ENCODE peak calls at places on chromosomes 2 and 18, in four cellular contexts. One of them, this sample, is unnamed.
A peak's percentile ranks its signal among the peaks of the same experiment; 100 is the strongest.

GRCh38 chr2:174788291-174788929 is 24.1 kb upstream of the CHRNA1 start:
- DNase-seq in testis: no peak
- DNase-seq in lower lobe of right lung: no peak
- DNase-seq in pancreas: no peak
- DNase-seq in this sample: no peak

GRCh38 chr18:60064271-60064670 is 164.5 kb downstream of the PMAIP1 start:
- DNase-seq in testis: no peak
- DNase-seq in lower lobe of right lung: no peak
- DNase-seq in pancreas: no peak
- DNase-seq in this sample: no peak

GRCh38 chr2:9291331-9291730 is 84.7 kb downstream of the ASAP2 start:
- DNase-seq in testis: no peak
- DNase-seq in lower lobe of right lung: no peak
- DNase-seq in pancreas: no peak
- DNase-seq in this sample: no peak

GRCh38 chr2:62485780-62486765 is 19.9 kb downstream of the TMEM17 start:
- DNase-seq in testis: no peak
- DNase-seq in lower lobe of right lung: no peak
- DNase-seq in pancreas: no peak
- DNase-seq in this sample: no peak

GRCh38 chr2:211766689-211767088 is 771.9 kb downstream of the ERBB4 start:
- DNase-seq in testis: no peak
- DNase-seq in lower lobe of right lung: peak; percentile 59
- DNase-seq in pancreas: peak; percentile 17
- DNase-seq in this sample: no peak

GRCh38 chr2:207162319-207162718 is 3.4 kb downstream of the KLF7 start:
- DNase-seq in testis: no peak
- DNase-seq in lower lobe of right lung: no peak
- DNase-seq in pancreas: no peak
- DNase-seq in this sample: no peak

GRCh38 chr18:40048886-40049650 is 1906.0 kb upstream of the PIK3C3 start:
- DNase-seq in testis: no peak
- DNase-seq in lower lobe of right lung: no peak
- DNase-seq in pancreas: no peak
- DNase-seq in this sample: no peak

GRCh38 chr2:28457237-28457636 is 38.6 kb upstream of the PLB1 start:
- DNase-seq in testis: no peak
- DNase-seq in lower lobe of right lung: no peak
- DNase-seq in pancreas: peak; percentile 31
- DNase-seq in this sample: no peak

GRCh38 chr2:189933911-189934399 is 128.6 kb downstream of the MSTN start:
- DNase-seq in testis: no peak
- DNase-seq in lower lobe of right lung: no peak
- DNase-seq in pancreas: no peak
- DNase-seq in this sample: no peak

GRCh38 chr2:20232837-20233207 is 7.9 kb upstream of the SDC1 start:
- DNase-seq in testis: no peak
- DNase-seq in lower lobe of right lung: no peak
- DNase-seq in pancreas: no peak
- DNase-seq in this sample: no peak

GRCh38 chr18:11147962-11148654 is 1.3 kb downstream of the PIEZO2 start:
- DNase-seq in testis: no peak
- DNase-seq in lower lobe of right lung: no peak
- DNase-seq in pancreas: no peak
- DNase-seq in this sample: peak; percentile 38
- H3K4me3 ChIP-seq in testis: peak overlapping the region; percentile 6
- H3K4me3 ChIP-seq in lower lobe of right lung: peak overlapping the region; percentile 52
- H3K4me3 ChIP-seq in pancreas: no peak overlapping the region
- H3K4me3 ChIP-seq in this sample: peak overlapping the region; percentile 43

GRCh38 chr2:26970244-26970927 is at the start of gene MAPRE3:
- DNase-seq in testis: peak; percentile 91
- DNase-seq in lower lobe of right lung: peak; percentile 89
- DNase-seq in pancreas: peak; percentile 93
- DNase-seq in this sample: peak; percentile 83
- H3K27ac ChIP-seq in testis: peak within 1 kb of the TSS; percentile 40
- H3K27ac ChIP-seq in lower lobe of right lung: peak within 1 kb of the TSS; percentile 73
- H3K27ac ChIP-seq in pancreas: no peak within 1 kb of the TSS
- H3K27ac ChIP-seq in this sample: peak within 1 kb of the TSS; percentile 30

DNA sequence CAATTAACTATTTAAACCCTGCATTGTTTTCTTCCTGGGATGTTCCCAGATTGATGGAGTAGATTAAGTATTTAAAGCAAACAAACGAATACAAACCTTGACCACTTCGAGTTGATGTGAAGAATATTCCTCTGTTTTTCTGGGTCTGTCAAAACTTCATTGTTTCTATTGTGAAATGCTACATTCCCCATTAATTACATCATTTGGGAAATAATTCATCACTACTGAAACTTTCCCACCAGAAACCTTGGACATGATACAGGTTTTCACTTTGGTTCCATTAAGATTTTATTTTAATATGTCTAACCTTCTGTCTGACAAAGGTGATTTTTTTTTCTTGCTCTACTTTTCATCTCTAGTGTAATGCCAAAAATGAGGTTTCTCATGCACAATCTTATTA is 365.0 kb upstream of the ETAA1 start:
- DNase-seq in testis: no peak
- DNase-seq in lower lobe of right lung: no peak
- DNase-seq in pancreas: no peak
- DNase-seq in this sample: no peak
- H3K9me3 ChIP-seq in testis: no peaks in the 10 kb centered on the region
- H3K9me3 ChIP-seq in lower lobe of right lung: no peaks in the 10 kb centered on the region
- H3K9me3 ChIP-seq in pancreas: no peaks in the 10 kb centered on the region
- H3K9me3 ChIP-seq in this sample: no peaks in the 10 kb centered on the region

GRCh38 chr2:60678551-60678950 is 77.5 kb upstream of the PAPOLG start:
- DNase-seq in testis: no peak
- DNase-seq in lower lobe of right lung: no peak
- DNase-seq in pancreas: no peak
- DNase-seq in this sample: no peak
- H3K4me3 ChIP-seq in testis: no peak overlapping the region
- H3K4me3 ChIP-seq in lower lobe of right lung: no peak overlapping the region
- H3K4me3 ChIP-seq in pancreas: no peak overlapping the region
- H3K4me3 ChIP-seq in this sample: no peak overlapping the region

GRCh38 chr2:176188969-176189665 is 649 bp downstream of the HOXD1 start:
- DNase-seq in testis: peak; percentile 29
- DNase-seq in lower lobe of right lung: peak; percentile 52
- DNase-seq in pancreas: no peak
- DNase-seq in this sample: peak; percentile 43
- H3K27ac ChIP-seq in testis: no peak overlapping the region
- H3K27ac ChIP-seq in lower lobe of right lung: peak overlapping the region; percentile 75
- H3K27ac ChIP-seq in pancreas: no peak overlapping the region
- H3K27ac ChIP-seq in this sample: no peak overlapping the region

GRCh38 chr2:45014016-45014702 is 4.9 kb upstream of the SIX2 start:
- DNase-seq in testis: peak; percentile 70
- DNase-seq in lower lobe of right lung: no peak
- DNase-seq in pancreas: peak; percentile 83
- DNase-seq in this sample: peak; percentile 73
- H3K9me3 ChIP-seq in testis: no peaks in the 10 kb centered on the region
- H3K9me3 ChIP-seq in lower lobe of right lung: no peaks in the 10 kb centered on the region
- H3K9me3 ChIP-seq in pancreas: no peaks in the 10 kb centered on the region
- H3K9me3 ChIP-seq in this sample: no peaks in the 10 kb centered on the region